ENCODE peak calls at places on chromosomes 5 and 9, in seven cellular contexts. J, E, N, D, Y, K and A are unnamed samples.

GRCh38 chr9:33297455-33297854 is 7.1 kb downstream of the NFX1 start:
- DNase-seq in J (no peak), Y (no peak), E (peak; percentile 38), D (no peak), N (no peak), K (no peak), A (peak; percentile 89)

GRCh38 chr9:88527626-88528025 is 7.4 kb upstream of the NXNL2 start:
- DNase-seq in J (no peak), K (no peak), E (no peak), N (no peak), D (no peak), Y (no peak), A (no peak)

GRCh38 chr5:38715671-38716070 is 130.1 kb upstream of the OSMR start:
- DNase-seq in D (no peak), Y (no peak), K (no peak), N (no peak), E (no peak), J (no peak), A (no peak)

GRCh38 chr5:165630211-165630866 is 2124.9 kb downstream of the MAT2B start:
- DNase-seq in N (no peak), Y (peak; percentile 37), E (no peak), K (no peak), D (peak; percentile 6), J (no peak), A (no peak)

GRCh38 chr9:20321683-20322082 is 300.6 kb downstream of the MLLT3 start:
- DNase-seq in E (no peak), J (peak; percentile 25), Y (no peak), D (no peak), N (no peak), K (peak; percentile 54), A (no peak)

GRCh38 chr5:58462623-58463230 is 2.8 kb upstream of the PLK2 start:
- DNase-seq in D (no peak), K (peak; percentile 33), J (peak; percentile 33), E (peak; percentile 35), N (no peak), Y (peak; percentile 14), A (peak; percentile 50)

GRCh38 chr9:137031904-137032639 is at the start of gene FUT7:
- DNase-seq in J (peak; percentile 40), D (no peak), N (peak; percentile 86), K (peak; percentile 39), Y (no peak), E (no peak), A (peak; percentile 81)

GRCh38 chr9:70802206-70802605 is 319.2 kb downstream of the TRPM3 start:
- DNase-seq in K (no peak), Y (no peak), D (no peak), N (no peak), E (no peak), J (no peak), A (no peak)

GRCh38 chr5:102759289-102759688 is 4.2 kb downstream of the PAM start:
- DNase-seq in D (no peak), Y (no peak), J (no peak), K (no peak), E (no peak), N (no peak), A (no peak)

GRCh38 chr5:43661102-43661501 is 58.1 kb downstream of the NNT start:
- DNase-seq in N (no peak), J (no peak), Y (peak; percentile 29), K (no peak), D (no peak), E (no peak), A (peak; percentile 13)

GRCh38 chr5:115954144-115954543 is 8.1 kb upstream of the LVRN start:
- DNase-seq in K (no peak), N (no peak), E (no peak), Y (no peak), J (no peak), D (no peak), A (no peak)